ENCODE peak calls at places on chromosome 4, in eight cellular contexts. I, D, H, W, B, F, S and M are unnamed samples.
A peak's percentile ranks its signal among the peaks of the same experiment; 100 is the strongest.

GRCh38 chr4:3009422-3009821 is 46.1 kb downstream of the GRK4 start:
- DNase-seq in I (no peak), D (peak; percentile 71), H (no peak), W (no peak), B (no peak), F (peak; percentile 39), S (no peak), M (peak; percentile 7)

GRCh38 chr4:174928575-174929253 is 10.6 kb downstream of the ADAM29 start:
- DNase-seq in I (no peak), D (no peak), H (no peak), W (no peak), B (no peak), F (no peak), S (no peak), M (no peak)

GRCh38 chr4:128835498-128836222 is 26.2 kb downstream of the JADE1 start:
- DNase-seq in I (no peak), D (peak; percentile 48), H (peak; percentile 85), W (peak; percentile 91), B (no peak), F (no peak), S (no peak), M (no peak)

GRCh38 chr4:173735055-173735454 is 205.0 kb upstream of the HAND2 start:
- DNase-seq in I (no peak), D (no peak), H (no peak), W (no peak), B (no peak), F (no peak), S (no peak), M (no peak)

GRCh38 chr4:83011779-83012630 is 1.4 kb upstream of the LIN54 start:
- DNase-seq in I (no peak), D (peak; percentile 72), H (peak; percentile 33), W (peak; percentile 70), B (no peak), F (peak; percentile 36), S (no peak), M (peak; percentile 5)

GRCh38 chr4:74501579-74501978 is 56.6 kb downstream of the AREG start:
- DNase-seq in I (no peak), D (no peak), H (no peak), W (no peak), B (no peak), F (no peak), S (no peak), M (no peak)

GRCh38 chr4:125243835-125244397 is 70.8 kb upstream of the FAT4 start:
- DNase-seq in I (no peak), D (no peak), H (no peak), W (no peak), B (no peak), F (no peak), S (no peak), M (no peak)

GRCh38 chr4:40165931-40166330 is 30.9 kb upstream of the RHOH start:
- DNase-seq in I (no peak), D (no peak), H (no peak), W (no peak), B (no peak), F (no peak), S (no peak), M (no peak)

GRCh38 chr4:9921326-9921725 is 100.0 kb downstream of the SLC2A9 start:
- DNase-seq in I (peak; percentile 33), D (peak; percentile 87), H (no peak), W (no peak), B (no peak), F (no peak), S (no peak), M (no peak)

GRCh38 chr4:41110050-41110449 is 104.3 kb downstream of the APBB2 start:
- DNase-seq in I (no peak), D (no peak), H (no peak), W (no peak), B (no peak), F (no peak), S (no peak), M (no peak)

GRCh38 chr4:106588906-106589305 is 220.3 kb upstream of the GIMD1 start:
- DNase-seq in I (no peak), D (no peak), H (no peak), W (no peak), B (no peak), F (no peak), S (no peak), M (no peak)

GRCh38 chr4:176735300-176735699 is 57.4 kb downstream of the VEGFC start:
- DNase-seq in I (no peak), D (no peak), H (no peak), W (no peak), B (no peak), F (no peak), S (no peak), M (no peak)

GRCh38 chr4:56197387-56197786 is 189.9 kb downstream of the AASDH start:
- DNase-seq in I (no peak), D (no peak), H (no peak), W (no peak), B (no peak), F (no peak), S (no peak), M (no peak)

GRCh38 chr4:70613893-70614572 is 14.5 kb upstream of the ENAM start:
- DNase-seq in I (no peak), D (no peak), H (no peak), W (no peak), B (no peak), F (no peak), S (no peak), M (no peak)

GRCh38 chr4:164252286-164252685 is 501.6 kb upstream of the SMIM31 start:
- DNase-seq in I (peak; percentile 36), D (peak; percentile 75), H (no peak), W (no peak), B (no peak), F (no peak), S (no peak), M (no peak)

GRCh38 chr4:75144475-75144874 is 211.6 kb downstream of the PARM1 start:
- DNase-seq in I (no peak), D (no peak), H (no peak), W (no peak), B (no peak), F (no peak), S (no peak), M (no peak)

GRCh38 chr4:81631958-81632439 is 160.3 kb upstream of the RASGEF1B start:
- DNase-seq in I (no peak), D (no peak), H (no peak), W (no peak), B (no peak), F (no peak), S (no peak), M (no peak)

GRCh38 chr4:121712783-121713182 is 16.0 kb upstream of the ANXA5 start:
- DNase-seq in I (no peak), D (no peak), H (no peak), W (no peak), B (no peak), F (no peak), S (no peak), M (no peak)

GRCh38 chr4:114151-114550 is 10.2 kb upstream of the ZNF718 start:
- DNase-seq in I (no peak), D (no peak), H (no peak), W (no peak), B (no peak), F (no peak), S (no peak), M (no peak)

GRCh38 chr4:111283066-111283677 is 660.3 kb upstream of the PITX2 start:
- DNase-seq in I (peak; percentile 29), D (peak; percentile 89), H (peak; percentile 42), W (no peak), B (peak; percentile 30), F (peak; percentile 52), S (no peak), M (no peak)

GRCh38 chr4:8383451-8384160 is 56.9 kb downstream of the ACOX3 start:
- DNase-seq in I (no peak), D (no peak), H (no peak), W (no peak), B (no peak), F (no peak), S (no peak), M (no peak)

GRCh38 chr4:13642576-13642975 is 15.1 kb upstream of the BOD1L1 start:
- DNase-seq in I (no peak), D (no peak), H (no peak), W (peak; percentile 72), B (no peak), F (no peak), S (no peak), M (no peak)

GRCh38 chr4:182213024-182213423 is 30.2 kb upstream of the TENM3 start:
- DNase-seq in I (no peak), D (no peak), H (no peak), W (no peak), B (no peak), F (no peak), S (no peak), M (no peak)
- H3K4me3 ChIP-seq in I (no peak overlapping the region), D (no peak overlapping the region), H (no peak overlapping the region), W (no peak overlapping the region), B (no peak overlapping the region), F (no peak overlapping the region), S (no peak overlapping the region), M (no peak overlapping the region)

GRCh38 chr4:1856071-1856919 is at the start of gene LETM1:
- DNase-seq in I (peak; percentile 72), D (peak; percentile 97), H (peak; percentile 93), W (peak; percentile 98), B (peak; percentile 98), F (peak; percentile 97), S (peak; percentile 70), M (peak; percentile 91)
- H3K27me3 ChIP-seq in I (peaks cover 49% of the 10 kb centered on the region), D (peaks cover 42% of the 10 kb centered on the region), H (no peaks in the 10 kb centered on the region), W (peaks cover 3% of the 10 kb centered on the region), B (no peaks in the 10 kb centered on the region), F (no peaks in the 10 kb centered on the region), S (peaks cover under 1% of the 10 kb centered on the region), M (no peaks in the 10 kb centered on the region)

DNA sequence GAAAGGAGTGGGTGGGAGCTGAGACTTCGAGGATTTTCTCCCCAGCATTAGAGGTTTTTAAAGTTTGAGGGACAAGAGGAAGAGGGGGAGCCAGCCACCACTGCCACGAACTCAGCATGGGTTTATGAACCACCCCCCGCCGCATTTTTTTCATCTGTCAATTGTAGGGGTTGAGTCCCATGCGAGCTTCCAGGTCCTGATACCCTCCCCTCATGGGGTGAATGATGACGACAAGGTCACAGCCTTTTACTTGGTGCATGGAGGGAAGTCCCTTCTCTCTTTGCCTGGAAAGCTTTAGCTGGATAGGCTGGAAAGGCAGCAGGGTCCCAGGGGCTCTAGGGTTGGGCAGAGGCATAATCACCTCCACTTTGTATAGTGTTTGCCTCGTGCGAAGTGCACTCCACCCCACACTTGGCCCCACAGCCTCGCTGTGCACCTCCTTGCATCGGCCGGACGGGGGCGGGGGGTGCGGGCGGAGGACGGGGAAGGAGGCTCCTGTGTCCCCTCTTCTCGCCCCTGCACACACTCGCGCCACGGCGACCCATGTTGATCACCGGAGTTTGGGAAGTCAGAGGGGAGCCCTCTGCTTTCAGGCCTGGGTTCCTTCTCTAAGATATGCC is 3.7 kb upstream of the NKX1-1 start:
- DNase-seq in I (no peak), D (no peak), H (no peak), W (peak; percentile 54), B (peak; percentile 53), F (no peak), S (no peak), M (no peak)
- H3K9me3 ChIP-seq in I (no peaks in the 10 kb centered on the region), D (no peaks in the 10 kb centered on the region), H (no peaks in the 10 kb centered on the region), W (no peaks in the 10 kb centered on the region), B (no peaks in the 10 kb centered on the region), F (no peaks in the 10 kb centered on the region), S (no peaks in the 10 kb centered on the region), M (no peaks in the 10 kb centered on the region)

DNA sequence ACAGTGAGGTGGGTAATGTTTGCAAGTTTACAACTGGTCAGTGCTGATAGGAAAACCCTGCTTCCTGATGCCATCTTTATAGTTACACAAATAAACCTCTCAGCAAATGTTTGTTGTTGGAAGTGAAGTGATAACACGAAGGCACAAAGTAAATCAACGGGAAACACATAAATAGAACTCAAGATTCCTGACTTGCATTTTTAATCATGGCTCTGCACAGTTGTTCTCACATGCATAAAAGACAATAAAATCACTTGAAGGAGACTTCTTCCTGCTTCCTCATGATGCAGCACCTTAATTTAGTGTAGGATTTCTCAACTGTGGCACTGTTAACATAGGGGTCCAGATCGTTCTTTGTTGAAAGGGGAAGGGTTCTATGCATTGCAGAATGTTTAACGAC is 907.7 kb downstream of the RAB28 start:
- DNase-seq in I (no peak), D (no peak), H (no peak), W (no peak), B (no peak), F (no peak), S (no peak), M (no peak)
- H3K4me3 ChIP-seq in I (no peak overlapping the region), D (no peak overlapping the region), H (no peak overlapping the region), W (no peak overlapping the region), B (no peak overlapping the region), F (no peak overlapping the region), S (no peak overlapping the region), M (no peak overlapping the region)